ENCODE peak calls at places on chromosomes 1 and 21, in five cellular contexts. C, V, L, H and F are unnamed samples. For H3K4me1 and H3K9me3, the result is how much of the 10 kb centered on the place peaks cover.

GRCh38 chr1:232856556-232856955 is 51.3 kb downstream of the MAP10 start:
- DNase-seq in C (no peak), V (no peak), L (no peak), H (no peak), F (no peak)

GRCh38 chr1:41423511-41424191 is 60.8 kb downstream of the EDN2 start:
- DNase-seq in C (peak), V (peak), L (no peak), H (no peak), F (no peak)

GRCh38 chr1:66676616-66677298 is 75.5 kb upstream of the DYNLT5 start:
- DNase-seq in C (no peak), V (no peak), L (no peak), H (no peak), F (no peak)

GRCh38 chr1:232192781-232193450 is 437.0 kb downstream of the SIPA1L2 start:
- DNase-seq in C (no peak), V (no peak), L (no peak), H (no peak), F (no peak)

GRCh38 chr1:26126321-26127084 is 14.9 kb downstream of the PDIK1L start:
- DNase-seq in C (no peak), V (peak), L (no peak), H (peak), F (peak)

GRCh38 chr1:3659093-3659492 is 6.8 kb downstream of the TP73 start:
- DNase-seq in C (no peak), V (no peak), L (no peak), H (no peak), F (no peak)

GRCh38 chr1:183227963-183228649 is 42.0 kb downstream of the LAMC2 start:
- DNase-seq in C (no peak), V (peak), L (peak), H (no peak), F (no peak)

GRCh38 chr1:204046346-204046745 is 26.6 kb upstream of the SOX13 start:
- DNase-seq in C (no peak), V (no peak), L (no peak), H (no peak), F (no peak)

GRCh38 chr21:25370311-25370744 is 237.0 kb downstream of the MRPL39 start:
- DNase-seq in C (no peak), V (no peak), L (no peak), H (no peak), F (no peak)

GRCh38 chr1:201020647-201021332 is 2.7 kb downstream of the KIF21B start:
- DNase-seq in C (peak), V (peak), L (no peak), H (no peak), F (peak)

GRCh38 chr1:2230781-2231666 is 2.9 kb downstream of the SKI start:
- DNase-seq in C (peak), V (peak), L (no peak), H (peak), F (peak)

GRCh38 chr21:41957991-41958766 is 4.4 kb upstream of the C2CD2 start:
- DNase-seq in C (no peak), V (peak), L (peak), H (no peak), F (no peak)

GRCh38 chr1:50271968-50272578 is 151.2 kb downstream of the DMRTA2 start:
- DNase-seq in C (no peak), V (peak), L (peak), H (no peak), F (no peak)

GRCh38 chr1:196608401-196609113 is at the start of gene KCNT2:
- DNase-seq in C (peak), V (peak), L (no peak), H (peak), F (no peak)

GRCh38 chr1:53615101-53615500 is 123.9 kb downstream of the GLIS1 start:
- DNase-seq in C (peak), V (no peak), L (no peak), H (no peak), F (no peak)

GRCh38 chr1:208929575-208929974 is 653.9 kb upstream of the CAMK1G start:
- DNase-seq in C (no peak), V (no peak), L (no peak), H (no peak), F (no peak)

GRCh38 chr1:94739521-94740061 is 80.6 kb upstream of the SLC44A3 start:
- DNase-seq in C (no peak), V (no peak), L (no peak), H (no peak), F (no peak)

GRCh38 chr1:244368279-244368678 is 83.4 kb downstream of the ADSS2 start:
- DNase-seq in C (no peak), V (no peak), L (no peak), H (no peak), F (no peak)

GRCh38 chr1:85461216-85461945 is 3.6 kb downstream of the DDAH1 start:
- DNase-seq in C (no peak), V (no peak), L (no peak), H (no peak), F (no peak)

GRCh38 chr1:85460555-85461088 is 4.3 kb downstream of the DDAH1 start:
- DNase-seq in C (no peak), V (no peak), L (no peak), H (no peak), F (no peak)

GRCh38 chr1:85462931-85463665 is 1.9 kb downstream of the DDAH1 start:
- DNase-seq in C (no peak), V (no peak), L (no peak), H (no peak), F (no peak)

GRCh38 chr1:85463666-85464496 is 1.1 kb downstream of the DDAH1 start:
- DNase-seq in C (no peak), V (no peak), L (no peak), H (no peak), F (no peak)

GRCh38 chr1:85459274-85459673 is 5.7 kb downstream of the DDAH1 start:
- DNase-seq in C (no peak), V (no peak), L (no peak), H (no peak), F (no peak)
- H3K4me3 ChIP-seq in C (no peak), V (no peak), L (no peak), H (no peak), F (no peak)

GRCh38 chr1:38115251-38115650 is 68.7 kb upstream of the POU3F1 start:
- DNase-seq in C (no peak), V (no peak), L (no peak), H (no peak), F (no peak)
- H3K4me1 ChIP-seq in C (under half), V (under half), L (under half), H (under half), F (under half)

GRCh38 chr1:35531368-35531767 is 25.8 kb downstream of the KIAA0319L start:
- DNase-seq in C (no peak), V (no peak), L (no peak), H (no peak), F (no peak)
- H3K9me3 ChIP-seq in C (under half), V (under half), L (under half), H (under half), F (under half)

GRCh38 chr1:162300057-162300917 is 76.4 kb downstream of the SPATA46 start:
- DNase-seq in C (no peak), V (no peak), L (no peak), H (no peak), F (no peak)
- H3K4me3 ChIP-seq in C (no peak), V (no peak), L (no peak), H (no peak), F (no peak)

GRCh38 chr1:19483261-19483660 is 2.1 kb downstream of the CAPZB start:
- DNase-seq in C (no peak), V (no peak), L (no peak), H (no peak), F (no peak)
- H3K4me1 ChIP-seq in C (half or more), V (half or more), L (under half), H (half or more), F (half or more)

GRCh38 chr1:84496498-84496897 is 9.7 kb upstream of the SPATA1 start:
- DNase-seq in C (no peak), V (no peak), L (no peak), H (no peak), F (no peak)

GRCh38 chr1:84497631-84498278 is 8.4 kb upstream of the SPATA1 start:
- DNase-seq in C (no peak), V (no peak), L (no peak), H (no peak), F (no peak)

GRCh38 chr1:84489766-84490165 is 10.7 kb downstream of the RPF1 start:
- DNase-seq in C (no peak), V (no peak), L (no peak), H (no peak), F (no peak)

GRCh38 chr1:84492726-84493125 is 13.5 kb upstream of the SPATA1 start:
- DNase-seq in C (no peak), V (no peak), L (no peak), H (no peak), F (no peak)

GRCh38 chr1:84493747-84494146 is 12.4 kb upstream of the SPATA1 start:
- DNase-seq in C (no peak), V (no peak), L (no peak), H (no peak), F (no peak)
- H3K9me3 ChIP-seq in C (under half), V (under half), L (under half), H (under half), F (under half)

DNA sequence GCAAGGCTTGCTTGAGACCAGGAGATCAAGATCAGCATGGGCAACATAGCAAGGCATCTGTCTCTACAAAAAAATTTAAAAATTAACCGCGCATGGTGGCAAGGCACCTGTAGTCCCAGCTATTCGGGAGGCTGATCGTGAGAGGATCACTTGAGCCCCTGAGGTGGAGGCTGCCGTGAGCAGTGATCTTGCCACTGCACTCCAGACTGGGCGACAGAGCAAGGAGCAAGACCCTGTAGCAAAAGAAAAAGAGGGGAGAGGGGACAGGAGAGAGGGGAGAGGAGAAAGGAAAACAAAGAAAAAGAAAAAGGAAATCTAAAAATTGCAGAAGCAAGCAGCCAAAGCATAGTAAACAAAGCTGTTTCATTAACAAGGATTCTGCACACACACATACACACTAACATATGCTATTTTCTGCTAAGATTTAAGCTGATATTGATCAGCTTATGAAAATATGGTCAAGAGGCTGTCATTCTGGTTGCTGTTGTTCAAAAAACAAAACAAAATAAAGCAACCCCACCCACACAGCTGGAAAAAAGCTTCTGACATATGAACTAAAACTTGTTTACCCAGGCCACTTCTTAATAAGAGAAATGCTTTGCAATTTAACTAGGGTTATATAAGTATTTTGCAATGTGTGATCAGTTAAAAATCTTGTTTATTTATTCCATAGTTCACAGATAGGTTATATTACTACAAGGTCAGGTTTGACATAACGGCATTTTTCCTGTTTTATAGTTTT is 1.8 kb downstream of the ARNT start:
- DNase-seq in C (no peak), V (no peak), L (no peak), H (no peak), F (no peak)
- H3K4me3 ChIP-seq in C (no peak), V (peak), L (no peak), H (peak), F (no peak)

GRCh38 chr1:155002479-155003226 is at the start of gene ZBTB7B:
- DNase-seq in C (peak), V (peak), L (no peak), H (no peak), F (no peak)
- H3K4me1 ChIP-seq in C (half or more), V (half or more), L (half or more), H (half or more), F (half or more)